ENCODE peak calls at places on chromosomes 16 and 17, in five cellular contexts. T, O, G, M and K are unnamed samples.

GRCh38 chr16:55508941-55509920 is at the start of gene LPCAT2:
- DNase-seq in T (peak; percentile 71), O (no peak), G (peak; percentile 96), M (peak; percentile 86), K (peak; percentile 85)

GRCh38 chr16:4612474-4612931 is 2.2 kb downstream of the UBALD1 start:
- DNase-seq in T (no peak), O (no peak), G (no peak), M (peak; percentile 27), K (no peak)

GRCh38 chr16:57571098-57571497 is 28.7 kb downstream of the ADGRG5 start:
- DNase-seq in T (no peak), O (no peak), G (peak; percentile 5), M (no peak), K (no peak)

GRCh38 chr17:81524865-81525159 is 3.4 kb upstream of the FSCN2 start:
- DNase-seq in T (no peak), O (no peak), G (no peak), M (no peak), K (peak; percentile 10)

GRCh38 chr16:4957720-4958509 is at the start of gene SEC14L5:
- DNase-seq in T (peak; percentile 93), O (peak; percentile 93), G (peak; percentile 100), M (peak; percentile 98), K (peak; percentile 100)

GRCh38 chr16:83473109-83473508 is 334.7 kb upstream of the HSBP1 start:
- DNase-seq in T (peak; percentile 54), O (no peak), G (peak; percentile 48), M (no peak), K (peak; percentile 49)

GRCh38 chr17:7916799-7917198 is 710 bp upstream of the RNF227 start:
- DNase-seq in T (peak; percentile 60), O (no peak), G (no peak), M (peak; percentile 43), K (no peak)

GRCh38 chr16:15049581-15050180 is 6.2 kb downstream of the NTAN1 start:
- DNase-seq in T (no peak), O (no peak), G (no peak), M (no peak), K (no peak)